ENCODE peak calls at places on chromosomes 11 and 22, in four cellular contexts. One of them, this sample, is unnamed.

GRCh38 chr22:46433318-46433717 is 97.8 kb downstream of the TRMU start:
- DNase-seq in GM23338: no peak
- DNase-seq in uterus: no peak
- DNase-seq in OCI-LY7: peak; percentile 59
- DNase-seq in this sample: no peak

GRCh38 chr11:26622201-26622600 is 50.1 kb upstream of the MUC15 start:
- DNase-seq in uterus: no peak
- DNase-seq in OCI-LY7: no peak
- DNase-seq in GM23338: no peak
- DNase-seq in this sample: no peak

GRCh38 chr22:43479962-43480361 is 68.1 kb downstream of the MPPED1 start:
- DNase-seq in GM23338: no peak
- DNase-seq in uterus: no peak
- DNase-seq in OCI-LY7: no peak
- DNase-seq in this sample: no peak

GRCh38 chr11:13486926-13487660 is 8.7 kb downstream of the PTH start:
- DNase-seq in OCI-LY7: peak; percentile 25
- DNase-seq in GM23338: peak; percentile 87
- DNase-seq in uterus: no peak
- DNase-seq in this sample: no peak

GRCh38 chr11:45936655-45937054 is 14.2 kb downstream of the LARGE2 start:
- DNase-seq in GM23338: no peak
- DNase-seq in OCI-LY7: no peak
- DNase-seq in uterus: no peak
- DNase-seq in this sample: no peak

GRCh38 chr22:27906241-27906640 is 12.8 kb downstream of the PITPNB start:
- DNase-seq in uterus: no peak
- DNase-seq in GM23338: no peak
- DNase-seq in OCI-LY7: no peak
- DNase-seq in this sample: no peak

GRCh38 chr11:15199693-15200092 is 85.0 kb downstream of the INSC start:
- DNase-seq in GM23338: no peak
- DNase-seq in uterus: no peak
- DNase-seq in OCI-LY7: no peak
- DNase-seq in this sample: no peak

GRCh38 chr22:42676059-42676607 is 26.9 kb upstream of the CYB5R3 start:
- DNase-seq in GM23338: no peak
- DNase-seq in uterus: peak; percentile 52
- DNase-seq in OCI-LY7: no peak
- DNase-seq in this sample: no peak

GRCh38 chr11:9219115-9219514 is 46.0 kb downstream of the DENND5A start:
- DNase-seq in uterus: no peak
- DNase-seq in GM23338: no peak
- DNase-seq in OCI-LY7: no peak
- DNase-seq in this sample: no peak

GRCh38 chr22:19942071-19942885 is 660 bp upstream of the TXNRD2 start:
- DNase-seq in GM23338: no peak
- DNase-seq in uterus: no peak
- DNase-seq in OCI-LY7: peak; percentile 72
- DNase-seq in this sample: no peak

GRCh38 chr22:28882878-28883656 is at the start of gene ZNRF3:
- DNase-seq in OCI-LY7: peak; percentile 90
- DNase-seq in GM23338: peak; percentile 94
- DNase-seq in uterus: peak; percentile 94
- DNase-seq in this sample: peak; percentile 91

GRCh38 chr11:117335399-117335798 is 7.7 kb downstream of the CEP164 start:
- DNase-seq in GM23338: no peak
- DNase-seq in OCI-LY7: no peak
- DNase-seq in uterus: no peak
- DNase-seq in this sample: no peak

GRCh38 chr22:37243402-37244113 is 511 bp downstream of the RAC2 start:
- DNase-seq in OCI-LY7: no peak
- DNase-seq in GM23338: no peak
- DNase-seq in uterus: no peak
- DNase-seq in this sample: no peak
- H3K27ac ChIP-seq in OCI-LY7: peak overlapping the region; percentile 93
- H3K27ac ChIP-seq in GM23338: no peak overlapping the region
- H3K27ac ChIP-seq in uterus: no peak overlapping the region
- H3K27ac ChIP-seq in this sample: no peak overlapping the region

GRCh38 chr22:36467946-36468345 is 13.5 kb downstream of the TXN2 start:
- DNase-seq in uterus: no peak
- DNase-seq in OCI-LY7: no peak
- DNase-seq in GM23338: no peak
- DNase-seq in this sample: no peak
- H3K27ac ChIP-seq in uterus: peak overlapping the region; percentile 97
- H3K27ac ChIP-seq in OCI-LY7: no peak overlapping the region
- H3K27ac ChIP-seq in GM23338: no peak overlapping the region
- H3K27ac ChIP-seq in this sample: peak overlapping the region; percentile 87

DNA sequence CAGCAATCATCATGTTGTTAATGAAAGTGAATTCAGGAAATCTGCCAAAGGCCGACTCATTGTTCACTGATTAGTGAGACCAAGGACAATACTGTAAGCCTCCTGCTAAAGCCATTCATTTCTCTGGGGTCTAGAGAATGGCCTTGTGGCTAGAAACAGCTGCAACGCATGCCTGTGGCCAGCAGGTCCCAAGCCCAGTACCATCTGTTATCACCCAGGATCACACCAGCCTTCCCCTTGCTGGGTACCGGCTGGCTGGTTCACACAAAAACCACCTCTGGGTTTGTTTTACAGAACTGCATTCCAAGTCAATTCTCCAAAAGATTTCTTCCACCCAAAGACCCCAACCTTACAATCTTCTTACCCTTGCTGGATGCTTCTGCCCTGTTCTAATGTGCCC is 1.1 kb downstream of the PLAAT5 start:
- DNase-seq in OCI-LY7: no peak
- DNase-seq in uterus: no peak
- DNase-seq in GM23338: peak; percentile 74
- DNase-seq in this sample: no peak
- H3K27ac ChIP-seq in OCI-LY7: no peak overlapping the region
- H3K27ac ChIP-seq in uterus: no peak overlapping the region
- H3K27ac ChIP-seq in GM23338: peak overlapping the region; percentile 47
- H3K27ac ChIP-seq in this sample: peak overlapping the region; percentile 82

GRCh38 chr22:26474687-26475086 is 8.9 kb downstream of the HPS4 start:
- DNase-seq in uterus: no peak
- DNase-seq in GM23338: no peak
- DNase-seq in OCI-LY7: no peak
- DNase-seq in this sample: no peak

GRCh38 chr22:26470807-26471206 is 12.8 kb downstream of the HPS4 start:
- DNase-seq in OCI-LY7: no peak
- DNase-seq in uterus: no peak
- DNase-seq in GM23338: no peak
- DNase-seq in this sample: no peak

GRCh38 chr22:26466196-26466595 is 17.4 kb downstream of the HPS4 start:
- DNase-seq in GM23338: no peak
- DNase-seq in OCI-LY7: no peak
- DNase-seq in uterus: no peak
- DNase-seq in this sample: peak; percentile 26

GRCh38 chr22:26476705-26477340 is 6.8 kb downstream of the HPS4 start:
- DNase-seq in OCI-LY7: no peak
- DNase-seq in uterus: no peak
- DNase-seq in GM23338: no peak
- DNase-seq in this sample: no peak

GRCh38 chr22:26471522-26471921 is 12.1 kb downstream of the HPS4 start:
- DNase-seq in GM23338: no peak
- DNase-seq in OCI-LY7: no peak
- DNase-seq in uterus: no peak
- DNase-seq in this sample: no peak
- H3K27ac ChIP-seq in GM23338: no peak overlapping the region
- H3K27ac ChIP-seq in OCI-LY7: no peak overlapping the region
- H3K27ac ChIP-seq in uterus: no peak overlapping the region
- H3K27ac ChIP-seq in this sample: no peak overlapping the region

DNA sequence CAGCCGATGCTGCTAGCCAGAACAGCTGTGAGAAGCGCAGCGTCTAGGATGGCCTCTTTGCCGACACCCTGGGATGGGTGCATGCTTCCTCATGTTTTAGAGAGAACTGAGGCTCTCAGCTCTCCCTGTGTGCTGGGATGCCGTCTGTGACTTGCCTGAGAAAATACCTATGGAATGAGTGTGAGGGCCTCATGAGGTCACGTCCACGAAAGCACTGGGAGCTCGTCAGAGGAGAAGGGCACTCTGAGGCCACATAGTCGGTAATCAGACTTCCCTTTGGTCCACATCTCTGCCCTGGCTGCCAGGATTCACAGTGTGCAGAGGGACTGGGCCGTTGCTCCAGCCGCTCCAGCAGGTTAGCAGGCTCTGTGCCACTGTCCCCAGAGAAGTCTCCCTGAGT is 54.6 kb downstream of the MICAL3 start:
- DNase-seq in uterus: no peak
- DNase-seq in GM23338: no peak
- DNase-seq in OCI-LY7: no peak
- DNase-seq in this sample: no peak
- H3K27ac ChIP-seq in uterus: peak overlapping the region; percentile 7
- H3K27ac ChIP-seq in GM23338: no peak overlapping the region
- H3K27ac ChIP-seq in OCI-LY7: no peak overlapping the region
- H3K27ac ChIP-seq in this sample: no peak overlapping the region

This sample was measured in caudate nucleus.